ENCODE peak calls at places on chromosome 11, in nine cellular contexts. A, V, S, T, N, B, U, E and F are unnamed samples.

GRCh38 chr11:123742334-123742733 is 874 bp upstream of the ZNF202 start:
- DNase-seq in E (no peak), T (no peak), A (no peak), S (peak), B (no peak), U (no peak), V (no peak), N (peak), F (no peak)

GRCh38 chr11:68269414-68270081 is 2.2 kb downstream of the C11orf24 start:
- DNase-seq in N (no peak), T (no peak), S (no peak), B (no peak), E (no peak), A (no peak), U (no peak), V (no peak), F (no peak)

GRCh38 chr11:100748153-100748552 is 61.1 kb downstream of the ARHGAP42 start:
- DNase-seq in S (peak), T (no peak), B (no peak), N (no peak), U (peak), V (no peak), E (no peak), A (no peak), F (no peak)

GRCh38 chr11:27088353-27088752 is 47.7 kb downstream of the BBOX1 start:
- DNase-seq in E (no peak), N (no peak), U (no peak), S (no peak), A (no peak), V (no peak), B (no peak), T (no peak), F (no peak)

GRCh38 chr11:101915811-101916291 is 471 bp downstream of the ANGPTL5 start:
- DNase-seq in V (peak), U (no peak), A (peak), T (peak), E (no peak), N (peak), S (peak), B (peak), F (no peak)

GRCh38 chr11:66510990-66511339 is 530 bp downstream of the BBS1 start:
- DNase-seq in T (no peak), N (no peak), S (no peak), B (no peak), A (no peak), E (no peak), U (no peak), V (no peak), F (no peak)

GRCh38 chr11:65880844-65881421 is 1.3 kb downstream of the CTSW start:
- DNase-seq in A (no peak), U (no peak), V (no peak), E (no peak), S (no peak), B (no peak), N (no peak), T (no peak), F (no peak)

GRCh38 chr11:76682681-76683080 is 12.1 kb upstream of the LRRC32 start:
- DNase-seq in V (no peak), E (no peak), S (no peak), N (no peak), B (no peak), T (no peak), U (no peak), A (no peak), F (no peak)

GRCh38 chr11:119371067-119371601 is 10.4 kb downstream of the USP2 start:
- DNase-seq in S (no peak), T (no peak), E (no peak), U (no peak), B (no peak), A (no peak), V (no peak), N (no peak), F (no peak)

GRCh38 chr11:100903284-100903683 is 216.2 kb downstream of the ARHGAP42 start:
- DNase-seq in T (no peak), U (no peak), N (no peak), B (no peak), V (no peak), E (no peak), S (no peak), A (no peak), F (no peak)

GRCh38 chr11:96014234-96014633 is 90.3 kb upstream of the MTMR2 start:
- DNase-seq in S (no peak), T (no peak), E (no peak), U (no peak), V (no peak), A (no peak), N (no peak), B (peak), F (peak)